ENCODE peak calls at places on chromosomes 16 and 17, in seven cellular contexts. One of them, this sample, is unnamed.

GRCh38 chr17:42536372-42537155 is 523 bp downstream of the NAGLU start:
- DNase-seq in K562: peak; percentile 97
- DNase-seq in body of pancreas: peak; percentile 93
- DNase-seq in NB4: peak; percentile 90
- DNase-seq in transverse colon: peak; percentile 91
- DNase-seq in stomach: peak; percentile 90
- DNase-seq in heart left ventricle: peak; percentile 90
- DNase-seq in this sample: peak; percentile 49

GRCh38 chr17:62321451-62321850 is 58.9 kb upstream of the EFCAB3 start:
- DNase-seq in K562: no peak
- DNase-seq in body of pancreas: no peak
- DNase-seq in NB4: no peak
- DNase-seq in transverse colon: no peak
- DNase-seq in stomach: no peak
- DNase-seq in heart left ventricle: no peak
- DNase-seq in this sample: no peak

GRCh38 chr17:33297643-33298042 is 4.5 kb upstream of the ASIC2 start:
- DNase-seq in K562: no peak
- DNase-seq in body of pancreas: no peak
- DNase-seq in NB4: no peak
- DNase-seq in transverse colon: no peak
- DNase-seq in stomach: no peak
- DNase-seq in heart left ventricle: no peak
- DNase-seq in this sample: no peak

GRCh38 chr17:70863436-70864248 is 694.3 kb downstream of the KCNJ2 start:
- DNase-seq in K562: no peak
- DNase-seq in body of pancreas: peak; percentile 40
- DNase-seq in NB4: no peak
- DNase-seq in transverse colon: no peak
- DNase-seq in stomach: no peak
- DNase-seq in heart left ventricle: peak; percentile 39
- DNase-seq in this sample: no peak

GRCh38 chr17:27609606-27610303 is 21.2 kb upstream of the LGALS9 start:
- DNase-seq in K562: peak; percentile 31
- DNase-seq in body of pancreas: no peak
- DNase-seq in NB4: peak; percentile 60
- DNase-seq in transverse colon: peak; percentile 69
- DNase-seq in stomach: peak; percentile 74
- DNase-seq in heart left ventricle: no peak
- DNase-seq in this sample: peak; percentile 34

GRCh38 chr17:79205688-79206205 is 131.1 kb downstream of the ENGASE start:
- DNase-seq in K562: no peak
- DNase-seq in body of pancreas: no peak
- DNase-seq in NB4: no peak
- DNase-seq in transverse colon: no peak
- DNase-seq in stomach: no peak
- DNase-seq in heart left ventricle: no peak
- DNase-seq in this sample: no peak

GRCh38 chr17:50188521-50189395 is 12.7 kb downstream of the COL1A1 start:
- DNase-seq in K562: no peak
- DNase-seq in body of pancreas: no peak
- DNase-seq in NB4: no peak
- DNase-seq in transverse colon: no peak
- DNase-seq in stomach: no peak
- DNase-seq in heart left ventricle: no peak
- DNase-seq in this sample: no peak

GRCh38 chr17:74417178-74418045 is 14.5 kb upstream of the GPRC5C start:
- DNase-seq in K562: no peak
- DNase-seq in body of pancreas: peak; percentile 69
- DNase-seq in NB4: peak; percentile 71
- DNase-seq in transverse colon: peak; percentile 55
- DNase-seq in stomach: peak; percentile 43
- DNase-seq in heart left ventricle: no peak
- DNase-seq in this sample: no peak

GRCh38 chr17:7233701-7234099 is 617 bp downstream of the DVL2 start:
- DNase-seq in K562: no peak
- DNase-seq in body of pancreas: no peak
- DNase-seq in NB4: no peak
- DNase-seq in transverse colon: no peak
- DNase-seq in stomach: no peak
- DNase-seq in heart left ventricle: no peak
- DNase-seq in this sample: no peak

GRCh38 chr17:48542956-48543853 is 1.7 kb downstream of the HOXB2 start:
- DNase-seq in K562: peak; percentile 63
- DNase-seq in body of pancreas: no peak
- DNase-seq in NB4: no peak
- DNase-seq in transverse colon: peak; percentile 57
- DNase-seq in stomach: no peak
- DNase-seq in heart left ventricle: no peak
- DNase-seq in this sample: peak; percentile 61

GRCh38 chr17:48541574-48542113 is 3.3 kb downstream of the HOXB2 start:
- DNase-seq in K562: peak; percentile 53
- DNase-seq in body of pancreas: no peak
- DNase-seq in NB4: no peak
- DNase-seq in transverse colon: peak; percentile 47
- DNase-seq in stomach: no peak
- DNase-seq in heart left ventricle: peak; percentile 66
- DNase-seq in this sample: no peak

GRCh38 chr17:48541036-48541573 is 3.8 kb downstream of the HOXB2 start:
- DNase-seq in K562: no peak
- DNase-seq in body of pancreas: no peak
- DNase-seq in NB4: no peak
- DNase-seq in transverse colon: no peak
- DNase-seq in stomach: no peak
- DNase-seq in heart left ventricle: no peak
- DNase-seq in this sample: peak; percentile 53

GRCh38 chr17:48543854-48544355 is 1.0 kb downstream of the HOXB2 start:
- DNase-seq in K562: no peak
- DNase-seq in body of pancreas: no peak
- DNase-seq in NB4: no peak
- DNase-seq in transverse colon: no peak
- DNase-seq in stomach: no peak
- DNase-seq in heart left ventricle: no peak
- DNase-seq in this sample: no peak

DNA sequence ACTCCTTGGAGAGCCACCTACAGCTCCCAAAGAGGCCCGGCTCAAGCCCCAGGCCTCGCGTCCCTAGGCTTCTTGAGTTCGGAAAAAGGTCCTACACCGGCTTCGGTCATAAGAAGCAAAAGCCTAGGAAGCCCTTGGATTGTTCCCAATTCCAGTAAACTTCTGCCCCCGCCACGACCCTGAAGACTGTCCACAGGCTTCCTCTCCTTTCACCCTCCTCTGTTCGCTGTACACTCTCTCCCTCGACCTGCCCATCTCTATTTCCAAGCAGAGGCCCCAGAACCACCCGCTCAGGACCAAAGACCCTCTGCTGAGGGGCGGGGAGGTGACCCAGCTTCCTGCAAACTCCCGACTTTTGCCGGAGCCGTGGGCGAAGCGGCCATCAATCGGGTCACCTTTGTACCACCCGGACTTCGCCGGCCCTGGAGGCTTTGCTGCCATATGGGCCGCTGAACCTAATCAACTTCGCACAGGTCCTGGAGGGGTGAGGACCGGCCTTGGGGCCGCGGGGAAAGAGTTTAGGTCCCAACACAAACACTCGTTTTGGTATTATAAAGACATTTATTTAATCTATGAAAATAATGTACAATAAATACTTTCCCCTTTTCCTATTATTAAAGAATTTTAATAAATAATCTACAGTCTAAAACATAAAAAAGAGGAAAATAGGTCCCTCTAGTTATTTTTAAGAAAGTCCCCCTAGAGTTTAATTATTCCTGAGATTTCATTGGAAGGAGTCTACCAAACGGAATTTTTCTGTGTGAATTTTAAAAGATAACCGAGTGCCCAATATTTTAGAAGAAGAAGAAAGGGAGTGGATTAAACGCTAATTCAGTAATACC is 2.6 kb downstream of the HOXB2 start:
- DNase-seq in K562: no peak
- DNase-seq in body of pancreas: no peak
- DNase-seq in NB4: no peak
- DNase-seq in transverse colon: no peak
- DNase-seq in stomach: no peak
- DNase-seq in heart left ventricle: no peak
- DNase-seq in this sample: peak; percentile 66
- TF ChIP-seq POLR2A in K562: peak; percentile 66
- TF ChIP-seq POLR2A in body of pancreas: peak; percentile 4
- TF ChIP-seq POLR2A in NB4: no peak
- TF ChIP-seq POLR2A in transverse colon: no peak
- TF ChIP-seq POLR2A in stomach: no peak
- TF ChIP-seq POLR2A in heart left ventricle: no peak
- TF ChIP-seq POLR2A in this sample: no peak

GRCh38 chr17:45246338-45246737 is 15.6 kb downstream of the SPATA32 start:
- DNase-seq in K562: no peak
- DNase-seq in body of pancreas: no peak
- DNase-seq in NB4: no peak
- DNase-seq in transverse colon: no peak
- DNase-seq in stomach: no peak
- DNase-seq in heart left ventricle: no peak
- DNase-seq in this sample: no peak
- TF ChIP-seq POLR2A in K562: no peak
- TF ChIP-seq POLR2A in body of pancreas: no peak
- TF ChIP-seq POLR2A in NB4: no peak
- TF ChIP-seq POLR2A in transverse colon: no peak
- TF ChIP-seq POLR2A in stomach: no peak
- TF ChIP-seq POLR2A in heart left ventricle: no peak
- TF ChIP-seq POLR2A in this sample: no peak

GRCh38 chr16:1379054-1379862 is 27.5 kb downstream of the GNPTG start:
- DNase-seq in K562: peak; percentile 94
- DNase-seq in body of pancreas: peak; percentile 80
- DNase-seq in NB4: peak; percentile 83
- DNase-seq in transverse colon: peak; percentile 72
- DNase-seq in stomach: peak; percentile 76
- DNase-seq in heart left ventricle: peak; percentile 90
- DNase-seq in this sample: peak; percentile 72
- TF ChIP-seq POLR2A in K562: peak; percentile 87
- TF ChIP-seq POLR2A in body of pancreas: no peak
- TF ChIP-seq POLR2A in NB4: peak; percentile 57
- TF ChIP-seq POLR2A in transverse colon: no peak
- TF ChIP-seq POLR2A in stomach: no peak
- TF ChIP-seq POLR2A in heart left ventricle: peak; percentile 36
- TF ChIP-seq POLR2A in this sample: peak; percentile 73

GRCh38 chr16:19005561-19006445 is 22.1 kb downstream of the TMC7 start:
- DNase-seq in K562: no peak
- DNase-seq in body of pancreas: peak; percentile 22
- DNase-seq in NB4: no peak
- DNase-seq in transverse colon: peak; percentile 78
- DNase-seq in stomach: peak; percentile 39
- DNase-seq in heart left ventricle: peak; percentile 74
- DNase-seq in this sample: peak; percentile 54
- TF ChIP-seq POLR2A in K562: no peak
- TF ChIP-seq POLR2A in body of pancreas: no peak
- TF ChIP-seq POLR2A in NB4: no peak
- TF ChIP-seq POLR2A in transverse colon: no peak
- TF ChIP-seq POLR2A in stomach: no peak
- TF ChIP-seq POLR2A in heart left ventricle: no peak
- TF ChIP-seq POLR2A in this sample: no peak

GRCh38 chr17:35812456-35812855 is 3.2 kb downstream of the TAF15 start:
- DNase-seq in K562: no peak
- DNase-seq in body of pancreas: no peak
- DNase-seq in NB4: no peak
- DNase-seq in transverse colon: no peak
- DNase-seq in stomach: no peak
- DNase-seq in heart left ventricle: no peak
- DNase-seq in this sample: no peak
- TF ChIP-seq POLR2A in K562: no peak
- TF ChIP-seq POLR2A in body of pancreas: no peak
- TF ChIP-seq POLR2A in NB4: no peak
- TF ChIP-seq POLR2A in transverse colon: no peak
- TF ChIP-seq POLR2A in stomach: no peak
- TF ChIP-seq POLR2A in heart left ventricle: no peak
- TF ChIP-seq POLR2A in this sample: no peak

GRCh38 chr17:82444284-82444893 is 6.2 kb downstream of the CYBC1 start:
- DNase-seq in K562: no peak
- DNase-seq in body of pancreas: no peak
- DNase-seq in NB4: no peak
- DNase-seq in transverse colon: no peak
- DNase-seq in stomach: no peak
- DNase-seq in heart left ventricle: no peak
- DNase-seq in this sample: no peak

GRCh38 chr17:82444941-82445521 is 5.5 kb downstream of the CYBC1 start:
- DNase-seq in K562: no peak
- DNase-seq in body of pancreas: peak; percentile 59
- DNase-seq in NB4: no peak
- DNase-seq in transverse colon: no peak
- DNase-seq in stomach: peak; percentile 62
- DNase-seq in heart left ventricle: no peak
- DNase-seq in this sample: no peak

GRCh38 chr17:82441686-82442487 is 8.7 kb downstream of the CYBC1 start:
- DNase-seq in K562: no peak
- DNase-seq in body of pancreas: no peak
- DNase-seq in NB4: no peak
- DNase-seq in transverse colon: no peak
- DNase-seq in stomach: no peak
- DNase-seq in heart left ventricle: no peak
- DNase-seq in this sample: no peak

GRCh38 chr17:82442643-82443464 is 7.7 kb downstream of the CYBC1 start:
- DNase-seq in K562: no peak
- DNase-seq in body of pancreas: no peak
- DNase-seq in NB4: no peak
- DNase-seq in transverse colon: no peak
- DNase-seq in stomach: no peak
- DNase-seq in heart left ventricle: no peak
- DNase-seq in this sample: no peak

GRCh38 chr17:82443465-82444283 is 6.9 kb downstream of the CYBC1 start:
- DNase-seq in K562: no peak
- DNase-seq in body of pancreas: peak; percentile 92
- DNase-seq in NB4: no peak
- DNase-seq in transverse colon: no peak
- DNase-seq in stomach: no peak
- DNase-seq in heart left ventricle: no peak
- DNase-seq in this sample: no peak
- TF ChIP-seq POLR2A in K562: no peak
- TF ChIP-seq POLR2A in body of pancreas: no peak
- TF ChIP-seq POLR2A in NB4: no peak
- TF ChIP-seq POLR2A in transverse colon: no peak
- TF ChIP-seq POLR2A in stomach: no peak
- TF ChIP-seq POLR2A in heart left ventricle: no peak
- TF ChIP-seq POLR2A in this sample: no peak

GRCh38 chr17:40072481-40073346 is 9.9 kb downstream of the THRA start:
- DNase-seq in K562: peak; percentile 76
- DNase-seq in body of pancreas: peak; percentile 59
- DNase-seq in NB4: no peak
- DNase-seq in transverse colon: peak; percentile 80
- DNase-seq in stomach: peak; percentile 83
- DNase-seq in heart left ventricle: peak; percentile 47
- DNase-seq in this sample: no peak
- TF ChIP-seq POLR2A in K562: no peak
- TF ChIP-seq POLR2A in body of pancreas: no peak
- TF ChIP-seq POLR2A in NB4: no peak
- TF ChIP-seq POLR2A in transverse colon: peak; percentile 54
- TF ChIP-seq POLR2A in stomach: peak; percentile 30
- TF ChIP-seq POLR2A in heart left ventricle: no peak
- TF ChIP-seq POLR2A in this sample: no peak